ENCODE peak calls at places on chromosomes 1 and 21, in four cellular contexts. B is MCF 10A; R is stimulated activated CD4-positive, alpha-beta T cell treated with anti-CD3 and anti-CD28 coated beads, TNF-alpha, amount 100 ng/mL, for 1 hour; S is body of pancreas. V is an unnamed sample.

GRCh38 chr1:23444104-23444533 is 19.6 kb upstream of the TCEA3 start:
- DNase-seq in S (no peak), R (no peak), B (peak), V (peak)

GRCh38 chr1:36358514-36359084 is 27.1 kb downstream of the STK40 start:
- DNase-seq in R (no peak), B (no peak), S (no peak), V (no peak)

GRCh38 chr1:80668370-80668769 is 1132.4 kb upstream of the ADGRL2 start:
- DNase-seq in B (no peak), R (no peak), S (no peak), V (no peak)

GRCh38 chr1:246794261-246795093 is 70.3 kb downstream of the SCCPDH start:
- DNase-seq in B (peak), R (no peak), S (no peak), V (no peak)

GRCh38 chr21:45417951-45418300 is 13.0 kb downstream of the COL18A1 start:
- DNase-seq in B (no peak), S (no peak), R (no peak), V (no peak)

GRCh38 chr1:61983236-61983635 is 211.4 kb upstream of the L1TD1 start:
- DNase-seq in S (no peak), R (no peak), B (no peak), V (no peak)

GRCh38 chr1:7424352-7424890 is 346.7 kb upstream of the VAMP3 start:
- DNase-seq in R (no peak), S (peak), B (peak), V (peak)

GRCh38 chr1:111099289-111099688 is 40.6 kb downstream of the DRAM2 start:
- DNase-seq in S (no peak), R (no peak), B (no peak), V (no peak)

GRCh38 chr1:220594356-220594755 is 66.4 kb downstream of the MARK1 start:
- DNase-seq in B (no peak), R (no peak), S (no peak), V (no peak)

GRCh38 chr21:24045775-24046215 is 1561.5 kb downstream of the MRPL39 start:
- DNase-seq in S (peak), B (peak), R (no peak), V (peak)

GRCh38 chr1:181255270-181255929 is 166.9 kb downstream of the IER5 start:
- DNase-seq in R (no peak), S (peak), B (peak), V (peak)

GRCh38 chr1:203534526-203534925 is 40.6 kb downstream of the OPTC start:
- DNase-seq in B (peak), R (no peak), S (peak), V (no peak)

GRCh38 chr1:87197156-87197555 is 131.5 kb upstream of the LMO4 start:
- DNase-seq in B (no peak), S (no peak), R (no peak), V (no peak)

GRCh38 chr1:218479436-218480115 is 134.4 kb downstream of the TGFB2 start:
- DNase-seq in B (no peak), S (no peak), R (no peak), V (no peak)

GRCh38 chr1:174114788-174115448 is 44.4 kb upstream of the RABGAP1L start:
- DNase-seq in S (peak), B (peak), R (no peak), V (no peak)

GRCh38 chr1:83818916-83819315 is 180.0 kb downstream of the TTLL7 start:
- DNase-seq in S (peak), B (peak), R (no peak), V (no peak)

GRCh38 chr1:239976130-239976968 is 115.3 kb upstream of the FMN2 start:
- DNase-seq in B (peak), S (peak), R (no peak), V (no peak)

GRCh38 chr1:190754769-190755168 is 277.1 kb upstream of the BRINP3 start:
- DNase-seq in R (no peak), S (no peak), B (peak), V (peak)

GRCh38 chr1:97986041-97987005 is 65.5 kb upstream of the DPYD start:
- DNase-seq in R (no peak), B (no peak), S (no peak), V (no peak)

GRCh38 chr1:147822292-147822691 is 61.9 kb upstream of the GJA5 start:
- DNase-seq in B (no peak), R (no peak), S (no peak), V (no peak)

GRCh38 chr21:44930543-44930981 is 9.3 kb upstream of the SLX9 start:
- DNase-seq in R (peak), S (no peak), B (no peak), V (no peak)

GRCh38 chr1:164664127-164664526 is 105.1 kb downstream of the PBX1 start:
- DNase-seq in S (no peak), R (no peak), B (no peak), V (no peak)